ENCODE peak calls at places on chromosomes 16 and 17, in ten cellular contexts. One of them, this sample, is unnamed.

GRCh38 chr16:89970011-89970410 is 21.5 kb downstream of the DEF8 start:
- DNase-seq in EH: no peak
- DNase-seq in pancreas: no peak
- DNase-seq in NCI-H1436: no peak
- DNase-seq in globus pallidus: no peak
- DNase-seq in NCI-H345: no peak
- DNase-seq in neuronal stem cell: no peak
- DNase-seq in D721Med: no peak
- DNase-seq in HTR-8/SVneo: no peak
- DNase-seq in fibroblast of mammary gland: no peak
- DNase-seq in this sample: no peak

GRCh38 chr17:69967910-69968411 is 107.1 kb upstream of the KCNJ16 start:
- DNase-seq in HTR-8/SVneo: no peak
- DNase-seq in NCI-H1436: no peak
- DNase-seq in neuronal stem cell: no peak
- DNase-seq in NCI-H345: no peak
- DNase-seq in pancreas: no peak
- DNase-seq in EH: peak; percentile 94
- DNase-seq in fibroblast of mammary gland: peak; percentile 90
- DNase-seq in globus pallidus: no peak
- DNase-seq in D721Med: no peak
- DNase-seq in this sample: peak; percentile 97

GRCh38 chr17:6557040-6557438 is 684 bp upstream of the PITPNM3 start:
- DNase-seq in EH: no peak
- DNase-seq in neuronal stem cell: no peak
- DNase-seq in pancreas: no peak
- DNase-seq in fibroblast of mammary gland: no peak
- DNase-seq in NCI-H345: no peak
- DNase-seq in NCI-H1436: no peak
- DNase-seq in D721Med: no peak
- DNase-seq in globus pallidus: no peak
- DNase-seq in HTR-8/SVneo: no peak
- DNase-seq in this sample: no peak

GRCh38 chr16:69932691-69933392 is 18.3 kb upstream of the CLEC18A start:
- DNase-seq in NCI-H1436: no peak
- DNase-seq in globus pallidus: no peak
- DNase-seq in EH: no peak
- DNase-seq in D721Med: no peak
- DNase-seq in neuronal stem cell: no peak
- DNase-seq in HTR-8/SVneo: no peak
- DNase-seq in pancreas: no peak
- DNase-seq in fibroblast of mammary gland: no peak
- DNase-seq in NCI-H345: no peak
- DNase-seq in this sample: no peak

GRCh38 chr16:603221-603620 is 13.4 kb downstream of the RAB40C start:
- DNase-seq in pancreas: no peak
- DNase-seq in neuronal stem cell: no peak
- DNase-seq in fibroblast of mammary gland: no peak
- DNase-seq in NCI-H1436: no peak
- DNase-seq in D721Med: no peak
- DNase-seq in HTR-8/SVneo: no peak
- DNase-seq in EH: no peak
- DNase-seq in NCI-H345: no peak
- DNase-seq in globus pallidus: no peak
- DNase-seq in this sample: no peak

GRCh38 chr17:55723488-55723848 is 804 bp upstream of the TMEM100 start:
- DNase-seq in neuronal stem cell: no peak
- DNase-seq in fibroblast of mammary gland: no peak
- DNase-seq in EH: no peak
- DNase-seq in D721Med: no peak
- DNase-seq in NCI-H345: no peak
- DNase-seq in globus pallidus: no peak
- DNase-seq in HTR-8/SVneo: no peak
- DNase-seq in NCI-H1436: no peak
- DNase-seq in pancreas: no peak
- DNase-seq in this sample: no peak

GRCh38 chr16:86985656-86986030 is 331.5 kb downstream of the C16orf95 start:
- DNase-seq in pancreas: no peak
- DNase-seq in fibroblast of mammary gland: no peak
- DNase-seq in D721Med: no peak
- DNase-seq in neuronal stem cell: no peak
- DNase-seq in globus pallidus: no peak
- DNase-seq in HTR-8/SVneo: no peak
- DNase-seq in NCI-H1436: no peak
- DNase-seq in EH: no peak
- DNase-seq in NCI-H345: no peak
- DNase-seq in this sample: no peak

GRCh38 chr16:89581861-89582563 is 6.5 kb downstream of the CPNE7 start:
- DNase-seq in fibroblast of mammary gland: peak; percentile 92
- DNase-seq in NCI-H345: no peak
- DNase-seq in EH: peak; percentile 77
- DNase-seq in NCI-H1436: no peak
- DNase-seq in D721Med: no peak
- DNase-seq in globus pallidus: no peak
- DNase-seq in HTR-8/SVneo: no peak
- DNase-seq in pancreas: peak; percentile 24
- DNase-seq in neuronal stem cell: no peak
- DNase-seq in this sample: peak; percentile 87

GRCh38 chr17:34673516-34673915 is 94.1 kb downstream of the TMEM132E start:
- DNase-seq in pancreas: no peak
- DNase-seq in NCI-H1436: no peak
- DNase-seq in HTR-8/SVneo: no peak
- DNase-seq in neuronal stem cell: no peak
- DNase-seq in D721Med: no peak
- DNase-seq in NCI-H345: no peak
- DNase-seq in EH: no peak
- DNase-seq in fibroblast of mammary gland: no peak
- DNase-seq in globus pallidus: no peak
- DNase-seq in this sample: no peak

GRCh38 chr17:13631541-13631940 is 29.8 kb upstream of the HS3ST3A1 start:
- DNase-seq in NCI-H345: no peak
- DNase-seq in NCI-H1436: no peak
- DNase-seq in fibroblast of mammary gland: no peak
- DNase-seq in HTR-8/SVneo: no peak
- DNase-seq in pancreas: no peak
- DNase-seq in globus pallidus: no peak
- DNase-seq in EH: no peak
- DNase-seq in neuronal stem cell: no peak
- DNase-seq in D721Med: no peak
- DNase-seq in this sample: peak; percentile 23

GRCh38 chr17:47872019-47872650 is 21.2 kb upstream of the SP6 start:
- DNase-seq in neuronal stem cell: no peak
- DNase-seq in HTR-8/SVneo: no peak
- DNase-seq in fibroblast of mammary gland: no peak
- DNase-seq in D721Med: no peak
- DNase-seq in NCI-H345: no peak
- DNase-seq in EH: no peak
- DNase-seq in globus pallidus: no peak
- DNase-seq in NCI-H1436: peak; percentile 27
- DNase-seq in pancreas: no peak
- DNase-seq in this sample: no peak

GRCh38 chr16:24689128-24689527 is 40.3 kb upstream of the TNRC6A start:
- DNase-seq in HTR-8/SVneo: peak; percentile 45
- DNase-seq in globus pallidus: peak; percentile 43
- DNase-seq in D721Med: no peak
- DNase-seq in NCI-H345: no peak
- DNase-seq in pancreas: no peak
- DNase-seq in NCI-H1436: no peak
- DNase-seq in neuronal stem cell: no peak
- DNase-seq in fibroblast of mammary gland: peak; percentile 62
- DNase-seq in EH: peak; percentile 69
- DNase-seq in this sample: peak; percentile 68

GRCh38 chr17:20267459-20267842 is 199.9 kb downstream of the LGALS9B start:
- DNase-seq in pancreas: no peak
- DNase-seq in globus pallidus: no peak
- DNase-seq in fibroblast of mammary gland: no peak
- DNase-seq in NCI-H345: no peak
- DNase-seq in neuronal stem cell: no peak
- DNase-seq in D721Med: no peak
- DNase-seq in NCI-H1436: no peak
- DNase-seq in HTR-8/SVneo: no peak
- DNase-seq in EH: no peak
- DNase-seq in this sample: no peak

GRCh38 chr16:11391576-11391975 is 46.3 kb downstream of the RMI2 start:
- DNase-seq in pancreas: peak; percentile 87
- DNase-seq in globus pallidus: no peak
- DNase-seq in NCI-H1436: peak; percentile 52
- DNase-seq in D721Med: no peak
- DNase-seq in fibroblast of mammary gland: no peak
- DNase-seq in EH: no peak
- DNase-seq in NCI-H345: peak; percentile 86
- DNase-seq in neuronal stem cell: no peak
- DNase-seq in HTR-8/SVneo: no peak
- DNase-seq in this sample: no peak

GRCh38 chr16:85688586-85689284 is at the start of gene GINS2:
- DNase-seq in globus pallidus: peak; percentile 81
- DNase-seq in neuronal stem cell: peak; percentile 83
- DNase-seq in EH: peak; percentile 92
- DNase-seq in pancreas: peak; percentile 92
- DNase-seq in NCI-H345: peak; percentile 87
- DNase-seq in fibroblast of mammary gland: peak; percentile 76
- DNase-seq in HTR-8/SVneo: peak; percentile 99
- DNase-seq in NCI-H1436: peak; percentile 93
- DNase-seq in D721Med: peak; percentile 78
- DNase-seq in this sample: peak; percentile 91

GRCh38 chr16:57387598-57388354 is 15.5 kb downstream of the CX3CL1 start:
- DNase-seq in NCI-H345: no peak
- DNase-seq in neuronal stem cell: no peak
- DNase-seq in EH: no peak
- DNase-seq in globus pallidus: no peak
- DNase-seq in NCI-H1436: no peak
- DNase-seq in pancreas: no peak
- DNase-seq in D721Med: no peak
- DNase-seq in HTR-8/SVneo: no peak
- DNase-seq in fibroblast of mammary gland: no peak
- DNase-seq in this sample: no peak

GRCh38 chr16:76583995-76584394 is 306.8 kb downstream of the CNTNAP4 start:
- DNase-seq in pancreas: no peak
- DNase-seq in D721Med: no peak
- DNase-seq in globus pallidus: no peak
- DNase-seq in neuronal stem cell: no peak
- DNase-seq in fibroblast of mammary gland: peak; percentile 1
- DNase-seq in NCI-H1436: no peak
- DNase-seq in HTR-8/SVneo: no peak
- DNase-seq in NCI-H345: no peak
- DNase-seq in EH: no peak
- DNase-seq in this sample: no peak

GRCh38 chr16:85720319-85720637 is 30.6 kb downstream of the C16orf74 start:
- DNase-seq in NCI-H345: no peak
- DNase-seq in D721Med: no peak
- DNase-seq in HTR-8/SVneo: peak; percentile 39
- DNase-seq in neuronal stem cell: no peak
- DNase-seq in EH: peak; percentile 47
- DNase-seq in globus pallidus: no peak
- DNase-seq in fibroblast of mammary gland: no peak
- DNase-seq in pancreas: peak; percentile 18
- DNase-seq in NCI-H1436: no peak
- DNase-seq in this sample: no peak

GRCh38 chr17:79978545-79978852 is 57.2 kb downstream of the TBC1D16 start:
- DNase-seq in D721Med: no peak
- DNase-seq in HTR-8/SVneo: no peak
- DNase-seq in NCI-H1436: no peak
- DNase-seq in EH: peak; percentile 60
- DNase-seq in NCI-H345: no peak
- DNase-seq in fibroblast of mammary gland: peak; percentile 38
- DNase-seq in pancreas: no peak
- DNase-seq in globus pallidus: no peak
- DNase-seq in neuronal stem cell: no peak
- DNase-seq in this sample: no peak

GRCh38 chr17:17533901-17534441 is 37.8 kb upstream of the RASD1 start:
- DNase-seq in neuronal stem cell: no peak
- DNase-seq in fibroblast of mammary gland: no peak
- DNase-seq in NCI-H1436: no peak
- DNase-seq in NCI-H345: peak; percentile 45
- DNase-seq in globus pallidus: no peak
- DNase-seq in HTR-8/SVneo: no peak
- DNase-seq in D721Med: no peak
- DNase-seq in EH: no peak
- DNase-seq in pancreas: peak; percentile 46
- DNase-seq in this sample: no peak

GRCh38 chr16:79217375-79218011 is 383.0 kb downstream of the MAF start:
- DNase-seq in neuronal stem cell: no peak
- DNase-seq in NCI-H345: no peak
- DNase-seq in NCI-H1436: no peak
- DNase-seq in pancreas: no peak
- DNase-seq in globus pallidus: no peak
- DNase-seq in HTR-8/SVneo: no peak
- DNase-seq in D721Med: no peak
- DNase-seq in fibroblast of mammary gland: no peak
- DNase-seq in EH: no peak
- DNase-seq in this sample: no peak

GRCh38 chr16:2980227-2981176 is at the start of gene PKMYT1:
- DNase-seq in NCI-H1436: peak; percentile 90
- DNase-seq in EH: peak; percentile 88
- DNase-seq in fibroblast of mammary gland: peak; percentile 77
- DNase-seq in HTR-8/SVneo: peak; percentile 99
- DNase-seq in D721Med: peak; percentile 99
- DNase-seq in pancreas: peak; percentile 88
- DNase-seq in neuronal stem cell: peak; percentile 87
- DNase-seq in NCI-H345: peak; percentile 90
- DNase-seq in globus pallidus: peak; percentile 83
- DNase-seq in this sample: peak; percentile 73

GRCh38 chr17:10059684-10060211 is 138.7 kb downstream of the GAS7 start:
- DNase-seq in HTR-8/SVneo: no peak
- DNase-seq in fibroblast of mammary gland: no peak
- DNase-seq in D721Med: no peak
- DNase-seq in NCI-H345: no peak
- DNase-seq in pancreas: no peak
- DNase-seq in globus pallidus: no peak
- DNase-seq in NCI-H1436: no peak
- DNase-seq in EH: no peak
- DNase-seq in neuronal stem cell: no peak
- DNase-seq in this sample: no peak

GRCh38 chr17:68295086-68295485 is 3.8 kb downstream of the ARSG start:
- DNase-seq in NCI-H1436: no peak
- DNase-seq in pancreas: no peak
- DNase-seq in neuronal stem cell: no peak
- DNase-seq in HTR-8/SVneo: no peak
- DNase-seq in EH: no peak
- DNase-seq in D721Med: no peak
- DNase-seq in globus pallidus: no peak
- DNase-seq in NCI-H345: no peak
- DNase-seq in fibroblast of mammary gland: no peak
- DNase-seq in this sample: no peak

GRCh38 chr17:80791758-80792284 is 199.8 kb upstream of the CHMP6 start:
- DNase-seq in NCI-H345: no peak
- DNase-seq in NCI-H1436: no peak
- DNase-seq in pancreas: no peak
- DNase-seq in D721Med: no peak
- DNase-seq in HTR-8/SVneo: peak; percentile 88
- DNase-seq in fibroblast of mammary gland: peak; percentile 99
- DNase-seq in EH: peak; percentile 99
- DNase-seq in neuronal stem cell: no peak
- DNase-seq in globus pallidus: peak; percentile 60
- DNase-seq in this sample: peak; percentile 98

GRCh38 chr17:36950027-36950426 is 1.3 kb downstream of the AATF start:
- DNase-seq in NCI-H1436: no peak
- DNase-seq in HTR-8/SVneo: no peak
- DNase-seq in D721Med: no peak
- DNase-seq in NCI-H345: no peak
- DNase-seq in globus pallidus: no peak
- DNase-seq in neuronal stem cell: no peak
- DNase-seq in pancreas: no peak
- DNase-seq in EH: no peak
- DNase-seq in fibroblast of mammary gland: no peak
- DNase-seq in this sample: no peak

GRCh38 chr16:361872-362701 is 8.3 kb downstream of the MRPL28 start:
- DNase-seq in fibroblast of mammary gland: peak; percentile 72
- DNase-seq in globus pallidus: peak; percentile 60
- DNase-seq in neuronal stem cell: peak; percentile 63
- DNase-seq in NCI-H1436: peak; percentile 80
- DNase-seq in D721Med: peak; percentile 95
- DNase-seq in pancreas: peak; percentile 74
- DNase-seq in EH: peak; percentile 76
- DNase-seq in HTR-8/SVneo: peak; percentile 70
- DNase-seq in NCI-H345: peak; percentile 78
- DNase-seq in this sample: peak; percentile 72

GRCh38 chr16:25006504-25007055 is 8.6 kb downstream of the ARHGAP17 start:
- DNase-seq in NCI-H345: no peak
- DNase-seq in HTR-8/SVneo: no peak
- DNase-seq in fibroblast of mammary gland: peak; percentile 80
- DNase-seq in D721Med: no peak
- DNase-seq in neuronal stem cell: no peak
- DNase-seq in NCI-H1436: no peak
- DNase-seq in EH: peak; percentile 92
- DNase-seq in globus pallidus: peak; percentile 37
- DNase-seq in pancreas: no peak
- DNase-seq in this sample: peak; percentile 74